ENCODE peak calls at places on chromosome 10, in seven cellular contexts. V is effector memory CD8-positive, alpha-beta T cell; T is occipital lobe; W is nephron progenitor cell; A is astrocyte of the hippocampus; P is NCI-H510A treated with DMSO at 0.1 percent for 48 hours; O is lower leg skin. L is an unnamed sample.

GRCh38 chr10:74417397-74417796 is 266.4 kb downstream of the ADK start:
- DNase-seq in A (no peak), W (no peak), O (no peak), T (no peak), P (no peak), V (no peak), L (no peak)

GRCh38 chr10:44830022-44830421 is 81.1 kb upstream of the TMEM72 start:
- DNase-seq in A (peak), O (no peak), W (no peak), V (no peak), T (no peak), P (no peak), L (peak)

GRCh38 chr10:25768167-25768566 is 165.9 kb upstream of the MYO3A start:
- DNase-seq in V (no peak), P (no peak), A (no peak), T (no peak), W (no peak), O (no peak), L (no peak)

GRCh38 chr10:17249820-17250219 is 21.8 kb downstream of the VIM start:
- DNase-seq in W (no peak), O (no peak), P (no peak), V (no peak), T (no peak), A (no peak), L (peak)

GRCh38 chr10:112775347-112775746 is 174.7 kb upstream of the TCF7L2 start:
- DNase-seq in A (peak), T (no peak), O (no peak), V (no peak), W (no peak), P (no peak), L (peak)

GRCh38 chr10:42785759-42786158 is 3.2 kb downstream of the BMS1 start:
- DNase-seq in A (no peak), W (no peak), V (no peak), T (no peak), P (no peak), O (no peak), L (no peak)

GRCh38 chr10:88702848-88703597 is 3.0 kb upstream of the LIPK start:
- DNase-seq in O (no peak), A (peak), T (no peak), W (no peak), V (no peak), P (peak), L (peak)

GRCh38 chr10:86684305-86684704 is 16.0 kb downstream of the LDB3 start:
- DNase-seq in A (peak), P (no peak), T (peak), V (no peak), O (no peak), W (peak), L (no peak)

GRCh38 chr10:79285315-79286185 is 61.7 kb upstream of the PPIF start:
- DNase-seq in W (no peak), A (no peak), O (no peak), T (no peak), P (no peak), V (no peak), L (no peak)

GRCh38 chr10:58291538-58292174 is 22.7 kb downstream of the CISD1 start:
- DNase-seq in A (peak), P (peak), O (no peak), V (peak), T (no peak), W (no peak), L (peak)

GRCh38 chr10:124530215-124530665 is 68.6 kb downstream of the LHPP start:
- DNase-seq in W (peak), A (peak), T (peak), V (peak), O (peak), P (peak), L (peak)

GRCh38 chr10:98433881-98434732 is 12.6 kb downstream of the HPS1 start:
- DNase-seq in T (no peak), A (peak), W (no peak), V (no peak), P (no peak), O (no peak), L (peak)

GRCh38 chr10:103676058-103676785 is 179.2 kb downstream of the SH3PXD2A start:
- DNase-seq in A (peak), O (peak), W (no peak), P (no peak), V (no peak), T (no peak), L (no peak)

GRCh38 chr10:114821915-114822770 is 563 bp downstream of the FHIP2A start:
- DNase-seq in V (peak), P (peak), O (peak), A (peak), W (peak), T (peak), L (no peak)

GRCh38 chr10:124092270-124093075 is 925 bp downstream of the CHST15 start:
- DNase-seq in T (peak), W (peak), A (peak), P (no peak), V (no peak), O (peak), L (no peak)

GRCh38 chr10:102669206-102670064 is 25.2 kb downstream of the TRIM8 start:
- DNase-seq in O (no peak), A (peak), P (no peak), W (peak), V (no peak), T (peak), L (peak)

GRCh38 chr10:5614081-5614721 is 52.2 kb downstream of the ASB13 start:
- DNase-seq in O (no peak), P (no peak), V (no peak), W (no peak), T (no peak), A (peak), L (peak)

GRCh38 chr10:5840314-5841307 is 27.4 kb upstream of the GDI2 start:
- DNase-seq in V (no peak), T (peak), O (no peak), W (peak), P (no peak), A (no peak), L (peak)

GRCh38 chr10:101273330-101273729 is 44.1 kb upstream of the LBX1 start:
- DNase-seq in A (no peak), V (no peak), P (no peak), T (no peak), W (no peak), O (no peak), L (no peak)

GRCh38 chr10:659710-660141 is 29.7 kb downstream of the DIP2C start:
- DNase-seq in A (peak), W (no peak), T (no peak), P (peak), V (no peak), O (no peak), L (peak)

GRCh38 chr10:74243067-74243466 is 92.0 kb downstream of the ADK start:
- DNase-seq in W (no peak), T (no peak), P (no peak), A (no peak), O (no peak), V (no peak), L (no peak)

GRCh38 chr10:99466632-99467031 is 36.2 kb upstream of the GOT1 start:
- DNase-seq in A (no peak), W (no peak), V (no peak), P (no peak), O (no peak), T (no peak), L (no peak)

GRCh38 chr10:5829267-5829666 is 16.0 kb upstream of the GDI2 start:
- DNase-seq in T (no peak), A (no peak), V (no peak), P (no peak), W (no peak), O (no peak), L (no peak)

GRCh38 chr10:102065561-102066420 is 642 bp downstream of the HPS6 start:
- DNase-seq in W (peak), T (no peak), A (peak), P (no peak), V (peak), O (no peak), L (no peak)

GRCh38 chr10:95864906-95865813 is 42.6 kb upstream of the CC2D2B start:
- DNase-seq in W (peak), O (no peak), P (peak), T (peak), V (peak), A (peak), L (peak)

GRCh38 chr10:114767589-114768393 is 53.8 kb upstream of the FHIP2A start:
- DNase-seq in A (peak), T (no peak), V (no peak), O (no peak), W (peak), P (peak), L (no peak)

GRCh38 chr10:96835826-96836365 is 3.8 kb downstream of the LCOR start:
- DNase-seq in A (no peak), O (no peak), V (no peak), P (no peak), W (no peak), T (no peak), L (peak)

GRCh38 chr10:15211464-15211979 is 43.0 kb upstream of the NMT2 start:
- DNase-seq in O (no peak), P (no peak), T (no peak), V (no peak), W (no peak), A (peak), L (peak)

GRCh38 chr10:59876695-59877094 is 29.7 kb downstream of the CCDC6 start:
- DNase-seq in O (no peak), T (no peak), V (no peak), P (no peak), A (no peak), W (no peak), L (no peak)

GRCh38 chr10:21372651-21373410 is 152.7 kb downstream of the SKIDA1 start:
- DNase-seq in W (no peak), O (peak), T (no peak), A (peak), P (no peak), V (peak), L (peak)

GRCh38 chr10:100009283-100009792 is 409 bp downstream of the DNMBP start:
- DNase-seq in P (peak), W (no peak), T (no peak), O (peak), V (no peak), A (no peak), L (no peak)

GRCh38 chr10:5987747-5988146 is 10.4 kb upstream of the IL15RA start:
- DNase-seq in W (no peak), P (no peak), A (no peak), T (no peak), V (no peak), O (peak), L (no peak)

GRCh38 chr10:119418401-119418800 is 124.1 kb downstream of the RGS10 start:
- DNase-seq in W (no peak), O (no peak), A (no peak), V (no peak), T (no peak), P (no peak), L (no peak)

L was measured in renal cortical epithelial cell.